ENCODE peak calls at places on chromosome 9, in seven cellular contexts. One of them, this sample, is unnamed. For H3K4me1, the result is how much of the 10 kb centered on the place peaks cover.

GRCh38 chr9:101093620-101094019 is 65.1 kb downstream of the PLPPR1 start:
- DNase-seq in right lobe of liver: no peak
- DNase-seq in spleen: no peak
- DNase-seq in A549: peak
- DNase-seq in suprapubic skin: no peak
- DNase-seq in body of pancreas: no peak
- DNase-seq in GM12878: no peak
- DNase-seq in this sample: no peak

GRCh38 chr9:32380944-32381343 is 3.5 kb upstream of the ACO1 start:
- DNase-seq in body of pancreas: no peak
- DNase-seq in suprapubic skin: no peak
- DNase-seq in GM12878: no peak
- DNase-seq in A549: no peak
- DNase-seq in right lobe of liver: no peak
- DNase-seq in spleen: no peak
- DNase-seq in this sample: no peak

GRCh38 chr9:90900130-90900529 is 98.5 kb downstream of the SYK start:
- DNase-seq in suprapubic skin: no peak
- DNase-seq in spleen: no peak
- DNase-seq in GM12878: no peak
- DNase-seq in body of pancreas: no peak
- DNase-seq in right lobe of liver: no peak
- DNase-seq in A549: no peak
- DNase-seq in this sample: no peak

GRCh38 chr9:109475526-109475925 is 22.6 kb downstream of the PTPN3 start:
- DNase-seq in GM12878: no peak
- DNase-seq in body of pancreas: peak
- DNase-seq in spleen: no peak
- DNase-seq in A549: peak
- DNase-seq in right lobe of liver: peak
- DNase-seq in suprapubic skin: no peak
- DNase-seq in this sample: no peak

GRCh38 chr9:5688109-5688508 is 59.2 kb downstream of the RIC1 start:
- DNase-seq in GM12878: no peak
- DNase-seq in A549: peak
- DNase-seq in right lobe of liver: no peak
- DNase-seq in spleen: no peak
- DNase-seq in body of pancreas: no peak
- DNase-seq in suprapubic skin: no peak
- DNase-seq in this sample: no peak

GRCh38 chr9:87086536-87086935 is 139.2 kb upstream of the GAS1 start:
- DNase-seq in suprapubic skin: no peak
- DNase-seq in spleen: no peak
- DNase-seq in right lobe of liver: no peak
- DNase-seq in GM12878: no peak
- DNase-seq in body of pancreas: no peak
- DNase-seq in A549: no peak
- DNase-seq in this sample: no peak

GRCh38 chr9:135581636-135582426 is 20.3 kb downstream of the PAEP start:
- DNase-seq in right lobe of liver: peak
- DNase-seq in spleen: peak
- DNase-seq in body of pancreas: no peak
- DNase-seq in GM12878: no peak
- DNase-seq in A549: no peak
- DNase-seq in suprapubic skin: no peak
- DNase-seq in this sample: no peak

GRCh38 chr9:73565833-73566465 is 414.3 kb downstream of the ANXA1 start:
- DNase-seq in body of pancreas: peak
- DNase-seq in A549: peak
- DNase-seq in GM12878: no peak
- DNase-seq in spleen: no peak
- DNase-seq in suprapubic skin: no peak
- DNase-seq in right lobe of liver: peak
- DNase-seq in this sample: no peak

GRCh38 chr9:78044189-78044588 is 12.6 kb upstream of the GNAQ start:
- DNase-seq in A549: no peak
- DNase-seq in suprapubic skin: no peak
- DNase-seq in right lobe of liver: no peak
- DNase-seq in body of pancreas: peak
- DNase-seq in spleen: no peak
- DNase-seq in GM12878: no peak
- DNase-seq in this sample: no peak

GRCh38 chr9:38277601-38278200 is 114.8 kb upstream of the ALDH1B1 start:
- DNase-seq in GM12878: no peak
- DNase-seq in A549: peak
- DNase-seq in spleen: peak
- DNase-seq in body of pancreas: no peak
- DNase-seq in right lobe of liver: peak
- DNase-seq in suprapubic skin: peak
- DNase-seq in this sample: no peak

GRCh38 chr9:134010774-134011173 is 14.5 kb upstream of the BRD3OS start:
- DNase-seq in GM12878: no peak
- DNase-seq in body of pancreas: peak
- DNase-seq in A549: no peak
- DNase-seq in spleen: peak
- DNase-seq in right lobe of liver: peak
- DNase-seq in suprapubic skin: no peak
- DNase-seq in this sample: no peak

GRCh38 chr9:36870960-36871359 is 163.1 kb downstream of the PAX5 start:
- DNase-seq in spleen: peak
- DNase-seq in body of pancreas: peak
- DNase-seq in GM12878: no peak
- DNase-seq in right lobe of liver: no peak
- DNase-seq in suprapubic skin: no peak
- DNase-seq in A549: no peak
- DNase-seq in this sample: no peak

GRCh38 chr9:1732670-1733069 is 282.5 kb upstream of the SMARCA2 start:
- DNase-seq in body of pancreas: peak
- DNase-seq in A549: peak
- DNase-seq in right lobe of liver: no peak
- DNase-seq in suprapubic skin: no peak
- DNase-seq in GM12878: no peak
- DNase-seq in spleen: no peak
- DNase-seq in this sample: no peak

GRCh38 chr9:37030591-37030939 is 3.5 kb downstream of the PAX5 start:
- DNase-seq in right lobe of liver: no peak
- DNase-seq in body of pancreas: no peak
- DNase-seq in GM12878: no peak
- DNase-seq in suprapubic skin: no peak
- DNase-seq in spleen: peak
- DNase-seq in A549: no peak
- DNase-seq in this sample: no peak

GRCh38 chr9:17793713-17794622 is 215.1 kb downstream of the SH3GL2 start:
- DNase-seq in GM12878: no peak
- DNase-seq in right lobe of liver: no peak
- DNase-seq in suprapubic skin: no peak
- DNase-seq in spleen: no peak
- DNase-seq in body of pancreas: peak
- DNase-seq in A549: peak
- DNase-seq in this sample: no peak

GRCh38 chr9:117073539-117074336 is 341.1 kb downstream of the ASTN2 start:
- DNase-seq in body of pancreas: peak
- DNase-seq in GM12878: no peak
- DNase-seq in A549: peak
- DNase-seq in spleen: no peak
- DNase-seq in suprapubic skin: no peak
- DNase-seq in right lobe of liver: no peak
- DNase-seq in this sample: no peak

GRCh38 chr9:115263731-115264130 is 145.8 kb upstream of the TNC start:
- DNase-seq in spleen: no peak
- DNase-seq in right lobe of liver: no peak
- DNase-seq in body of pancreas: no peak
- DNase-seq in suprapubic skin: no peak
- DNase-seq in A549: no peak
- DNase-seq in GM12878: no peak
- DNase-seq in this sample: no peak

GRCh38 chr9:115262952-115263351 is 145.0 kb upstream of the TNC start:
- DNase-seq in spleen: no peak
- DNase-seq in A549: peak
- DNase-seq in GM12878: no peak
- DNase-seq in right lobe of liver: no peak
- DNase-seq in suprapubic skin: no peak
- DNase-seq in body of pancreas: no peak
- DNase-seq in this sample: no peak

GRCh38 chr9:115261656-115262081 is 143.7 kb upstream of the TNC start:
- DNase-seq in body of pancreas: no peak
- DNase-seq in right lobe of liver: no peak
- DNase-seq in GM12878: no peak
- DNase-seq in suprapubic skin: no peak
- DNase-seq in A549: peak
- DNase-seq in spleen: no peak
- DNase-seq in this sample: no peak

GRCh38 chr9:115262477-115262876 is 144.5 kb upstream of the TNC start:
- DNase-seq in spleen: no peak
- DNase-seq in GM12878: no peak
- DNase-seq in body of pancreas: peak
- DNase-seq in suprapubic skin: no peak
- DNase-seq in A549: peak
- DNase-seq in right lobe of liver: peak
- DNase-seq in this sample: peak

GRCh38 chr9:115264333-115264732 is 146.4 kb upstream of the TNC start:
- DNase-seq in A549: no peak
- DNase-seq in GM12878: no peak
- DNase-seq in right lobe of liver: no peak
- DNase-seq in suprapubic skin: no peak
- DNase-seq in body of pancreas: no peak
- DNase-seq in spleen: no peak
- DNase-seq in this sample: no peak
- H3K4me1 ChIP-seq in A549: under half
- H3K4me1 ChIP-seq in GM12878: under half
- H3K4me1 ChIP-seq in right lobe of liver: under half
- H3K4me1 ChIP-seq in suprapubic skin: under half
- H3K4me1 ChIP-seq in body of pancreas: under half
- H3K4me1 ChIP-seq in spleen: under half
- H3K4me1 ChIP-seq in this sample: under half

DNA sequence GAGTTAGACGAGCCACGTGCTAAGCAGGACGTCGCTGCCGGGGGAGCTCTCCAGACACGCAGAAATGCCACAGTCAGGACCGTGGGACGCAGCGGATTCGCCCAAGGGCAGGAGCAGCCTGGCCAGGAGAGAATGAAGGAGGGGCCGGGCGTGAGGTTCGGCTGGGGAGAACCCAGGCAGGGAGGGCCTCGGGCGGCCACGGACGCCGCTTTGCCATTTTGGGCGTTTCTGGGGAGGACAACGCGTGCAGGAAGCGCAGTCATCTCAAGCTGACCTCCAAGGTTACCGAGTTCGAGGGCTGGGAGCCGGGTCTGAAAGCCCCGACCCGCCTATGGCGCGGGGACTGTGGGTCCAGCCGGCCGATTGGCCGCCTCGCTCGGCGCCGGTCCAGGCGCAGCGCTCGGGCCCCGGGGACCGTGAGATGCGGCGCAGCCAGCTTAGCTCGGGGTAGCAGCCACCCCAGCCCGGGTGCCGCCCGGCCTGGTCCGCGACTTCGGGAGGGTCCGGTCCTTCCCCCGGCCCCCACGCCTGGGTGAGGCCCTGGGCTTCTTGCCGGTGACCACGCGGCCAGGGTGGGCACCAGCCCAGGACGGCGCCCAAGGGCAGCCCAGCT is 761 bp upstream of the MAN1B1 start:
- DNase-seq in spleen: peak
- DNase-seq in A549: peak
- DNase-seq in right lobe of liver: peak
- DNase-seq in GM12878: no peak
- DNase-seq in body of pancreas: peak
- DNase-seq in suprapubic skin: peak
- DNase-seq in this sample: no peak
- TF ChIP-seq POLR2A in spleen: no peak
- TF ChIP-seq POLR2A in A549: peak
- TF ChIP-seq POLR2A in right lobe of liver: no peak
- TF ChIP-seq POLR2A in GM12878: no peak
- TF ChIP-seq POLR2A in body of pancreas: no peak
- TF ChIP-seq POLR2A in suprapubic skin: no peak
- TF ChIP-seq POLR2A in this sample: no peak

GRCh38 chr9:70232476-70232875 is 26.3 kb upstream of the SMC5 start:
- DNase-seq in A549: no peak
- DNase-seq in body of pancreas: no peak
- DNase-seq in suprapubic skin: no peak
- DNase-seq in spleen: no peak
- DNase-seq in GM12878: no peak
- DNase-seq in right lobe of liver: no peak
- DNase-seq in this sample: no peak

GRCh38 chr9:70228098-70228497 is 30.7 kb upstream of the SMC5 start:
- DNase-seq in suprapubic skin: no peak
- DNase-seq in body of pancreas: peak
- DNase-seq in spleen: no peak
- DNase-seq in right lobe of liver: no peak
- DNase-seq in A549: no peak
- DNase-seq in GM12878: no peak
- DNase-seq in this sample: no peak

GRCh38 chr9:70229579-70229978 is 29.2 kb upstream of the SMC5 start:
- DNase-seq in A549: peak
- DNase-seq in spleen: no peak
- DNase-seq in right lobe of liver: no peak
- DNase-seq in suprapubic skin: no peak
- DNase-seq in body of pancreas: no peak
- DNase-seq in GM12878: no peak
- DNase-seq in this sample: no peak

GRCh38 chr9:70229026-70229425 is 29.8 kb upstream of the SMC5 start:
- DNase-seq in A549: no peak
- DNase-seq in GM12878: no peak
- DNase-seq in spleen: no peak
- DNase-seq in suprapubic skin: no peak
- DNase-seq in body of pancreas: no peak
- DNase-seq in right lobe of liver: peak
- DNase-seq in this sample: peak
- H3K4me3 ChIP-seq in A549: no peak
- H3K4me3 ChIP-seq in GM12878: no peak
- H3K4me3 ChIP-seq in spleen: no peak
- H3K4me3 ChIP-seq in suprapubic skin: no peak
- H3K4me3 ChIP-seq in body of pancreas: no peak
- H3K4me3 ChIP-seq in right lobe of liver: no peak
- H3K4me3 ChIP-seq in this sample: no peak

DNA sequence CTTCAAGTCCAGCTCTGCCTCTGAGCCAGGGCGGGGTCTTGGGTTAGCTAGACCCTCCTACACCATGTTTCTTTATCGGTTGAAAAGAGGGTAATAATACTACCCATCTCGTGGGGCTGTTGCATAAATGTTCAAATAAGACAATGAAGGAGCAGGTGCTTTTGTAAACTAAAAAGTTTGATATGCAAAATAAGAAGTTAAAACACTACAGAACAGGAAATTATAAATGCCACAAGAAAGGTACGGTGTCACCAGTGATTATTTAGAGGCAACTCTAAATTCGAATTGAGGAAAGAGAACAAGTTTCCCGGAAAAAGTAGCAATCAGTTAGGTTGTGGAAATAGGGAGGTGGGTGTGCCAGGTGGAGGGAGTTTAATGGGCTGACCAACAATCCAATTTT is 2.4 kb upstream of the PHF19 start:
- DNase-seq in spleen: no peak
- DNase-seq in GM12878: no peak
- DNase-seq in body of pancreas: no peak
- DNase-seq in right lobe of liver: no peak
- DNase-seq in A549: no peak
- DNase-seq in suprapubic skin: no peak
- DNase-seq in this sample: no peak
- H3K4me1 ChIP-seq in spleen: under half
- H3K4me1 ChIP-seq in GM12878: under half
- H3K4me1 ChIP-seq in body of pancreas: under half
- H3K4me1 ChIP-seq in right lobe of liver: under half
- H3K4me1 ChIP-seq in A549: under half
- H3K4me1 ChIP-seq in suprapubic skin: under half
- H3K4me1 ChIP-seq in this sample: under half

GRCh38 chr9:92232190-92232589 is 61.3 kb downstream of the IARS1 start:
- DNase-seq in GM12878: no peak
- DNase-seq in spleen: no peak
- DNase-seq in suprapubic skin: no peak
- DNase-seq in A549: no peak
- DNase-seq in body of pancreas: no peak
- DNase-seq in right lobe of liver: no peak
- DNase-seq in this sample: no peak
- TF ChIP-seq POLR2A in GM12878: no peak
- TF ChIP-seq POLR2A in spleen: no peak
- TF ChIP-seq POLR2A in suprapubic skin: no peak
- TF ChIP-seq POLR2A in A549: no peak
- TF ChIP-seq POLR2A in body of pancreas: no peak
- TF ChIP-seq POLR2A in right lobe of liver: no peak
- TF ChIP-seq POLR2A in this sample: no peak

This sample was measured in uterus.